ENCODE peak calls at places on chromosomes 5 and 9, in four cellular contexts. A is cardiac fibroblast, D is GM12865, W is prostate gland. J is an unnamed sample.

GRCh38 chr5:35822541-35822940 is 34.1 kb upstream of the IL7R start:
- DNase-seq in A (no peak), D (no peak), W (no peak), J (no peak)

GRCh38 chr5:1329111-1329579 is 15.8 kb downstream of the CLPTM1L start:
- DNase-seq in A (no peak), D (no peak), W (no peak), J (no peak)

GRCh38 chr9:136045595-136046554 is 49.2 kb downstream of the NACC2 start:
- DNase-seq in A (no peak), D (no peak), W (no peak), J (peak)

GRCh38 chr5:176535655-176536131 is 1.5 kb downstream of the RNF44 start:
- DNase-seq in A (no peak), D (peak), W (no peak), J (no peak)

GRCh38 chr5:136197462-136198142 is 4.6 kb upstream of the SMIM32 start:
- DNase-seq in A (no peak), D (no peak), W (no peak), J (no peak)

GRCh38 chr9:23563497-23563896 is 262.5 kb downstream of the ELAVL2 start:
- DNase-seq in A (no peak), D (no peak), W (no peak), J (peak)

GRCh38 chr5:20959347-20959746 is 971.3 kb upstream of the CDH18 start:
- DNase-seq in A (no peak), D (peak), W (no peak), J (no peak)

GRCh38 chr5:61245936-61246335 is 83.7 kb upstream of the SMIM15 start:
- DNase-seq in A (peak), D (no peak), W (peak), J (no peak)

GRCh38 chr5:96869372-96869641 is 7.0 kb upstream of the ERAP2 start:
- DNase-seq in A (no peak), D (no peak), W (no peak), J (no peak)

GRCh38 chr9:125446581-125447094 is 185.0 kb downstream of the GAPVD1 start:
- DNase-seq in A (no peak), D (peak), W (no peak), J (no peak)

DNA sequence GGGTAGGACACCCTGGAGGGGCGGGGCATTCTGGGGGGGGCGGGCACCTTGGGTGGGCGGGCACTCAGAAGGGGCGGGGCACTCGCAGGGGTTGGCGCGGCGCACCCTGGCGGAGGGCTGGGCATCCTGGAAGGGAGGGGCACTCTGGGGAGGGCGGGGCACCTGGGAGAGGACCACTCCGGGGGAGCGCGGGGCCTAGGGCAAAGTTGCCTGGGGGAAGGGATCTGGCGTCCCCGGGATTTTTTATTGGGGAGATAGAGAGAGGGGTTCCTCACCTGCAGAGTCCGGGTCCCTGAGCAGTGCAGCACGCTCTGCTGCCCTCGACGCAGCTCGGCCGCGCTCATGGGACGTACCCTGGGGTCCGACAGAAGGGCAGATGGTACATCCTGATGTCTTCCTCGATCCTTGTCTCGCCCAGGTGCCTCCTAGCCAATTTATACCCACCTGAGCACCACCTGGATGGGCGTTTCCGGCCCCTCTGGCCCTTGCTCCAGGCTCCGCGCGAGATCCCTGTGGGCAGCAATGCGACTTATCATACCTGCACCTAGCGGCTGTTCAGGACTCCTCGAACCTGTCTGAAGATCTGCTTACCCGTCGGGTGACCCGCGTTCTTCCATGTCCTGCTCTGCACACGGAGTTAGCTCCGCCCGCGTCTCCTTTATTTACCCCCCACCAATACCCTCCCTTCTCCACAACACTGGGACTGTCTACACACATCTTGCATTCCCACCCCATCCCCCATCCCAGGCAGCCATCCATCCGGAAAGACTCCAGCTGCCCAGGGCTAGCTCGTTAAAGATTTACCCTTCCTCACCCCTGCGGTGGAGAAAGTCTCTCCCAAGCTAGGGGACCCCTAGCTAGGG is at the start of gene KIF12:
- DNase-seq in A (no peak), D (no peak), W (peak), J (no peak)
- H3K4me3 ChIP-seq in A (no peak), D (no peak), W (peak), J (no peak)

GRCh38 chr9:137685886-137686420 is 67.1 kb downstream of the EHMT1 start:
- DNase-seq in A (no peak), D (no peak), W (no peak), J (peak)
- TF ChIP-seq CTCF in A (no peak), D (no peak), W (no peak), J (no peak)

GRCh38 chr5:174275959-174276358 is 230.5 kb downstream of the NSG2 start:
- DNase-seq in A (no peak), D (no peak), W (no peak), J (no peak)

GRCh38 chr5:174273325-174273724 is 227.8 kb downstream of the NSG2 start:
- DNase-seq in A (no peak), D (peak), W (no peak), J (no peak)

GRCh38 chr5:174271316-174271715 is 225.8 kb downstream of the NSG2 start:
- DNase-seq in A (no peak), D (peak), W (no peak), J (no peak)

GRCh38 chr5:174272671-174273070 is 227.2 kb downstream of the NSG2 start:
- DNase-seq in A (no peak), D (peak), W (no peak), J (no peak)
- H3K4me3 ChIP-seq in A (no peak), D (peak), W (no peak), J (no peak)

GRCh38 chr9:87290241-87290700 is 207.4 kb upstream of the DAPK1 start:
- DNase-seq in A (peak), D (no peak), W (no peak), J (peak)
- TF ChIP-seq CTCF in A (peak), D (no peak), W (no peak), J (peak)

GRCh38 chr5:159969966-159970365 is 39.0 kb upstream of the TTC1 start:
- DNase-seq in A (peak), D (no peak), W (no peak), J (peak)

GRCh38 chr5:159972538-159973362 is 36.2 kb upstream of the TTC1 start:
- DNase-seq in A (no peak), D (no peak), W (no peak), J (no peak)

GRCh38 chr5:159971038-159971437 is 37.9 kb upstream of the TTC1 start:
- DNase-seq in A (peak), D (no peak), W (no peak), J (peak)

GRCh38 chr5:159971514-159971913 is 37.4 kb upstream of the TTC1 start:
- DNase-seq in A (no peak), D (no peak), W (no peak), J (no peak)

GRCh38 chr5:159971931-159972461 is 36.9 kb upstream of the TTC1 start:
- DNase-seq in A (peak), D (no peak), W (no peak), J (no peak)
- H3K4me3 ChIP-seq in A (no peak), D (no peak), W (no peak), J (no peak)

GRCh38 chr9:91361294-91362201 is at the start of gene AUH:
- DNase-seq in A (peak), D (peak), W (peak), J (peak)
- TF ChIP-seq CTCF in A (no peak), D (peak), W (no peak), J (no peak)

DNA sequence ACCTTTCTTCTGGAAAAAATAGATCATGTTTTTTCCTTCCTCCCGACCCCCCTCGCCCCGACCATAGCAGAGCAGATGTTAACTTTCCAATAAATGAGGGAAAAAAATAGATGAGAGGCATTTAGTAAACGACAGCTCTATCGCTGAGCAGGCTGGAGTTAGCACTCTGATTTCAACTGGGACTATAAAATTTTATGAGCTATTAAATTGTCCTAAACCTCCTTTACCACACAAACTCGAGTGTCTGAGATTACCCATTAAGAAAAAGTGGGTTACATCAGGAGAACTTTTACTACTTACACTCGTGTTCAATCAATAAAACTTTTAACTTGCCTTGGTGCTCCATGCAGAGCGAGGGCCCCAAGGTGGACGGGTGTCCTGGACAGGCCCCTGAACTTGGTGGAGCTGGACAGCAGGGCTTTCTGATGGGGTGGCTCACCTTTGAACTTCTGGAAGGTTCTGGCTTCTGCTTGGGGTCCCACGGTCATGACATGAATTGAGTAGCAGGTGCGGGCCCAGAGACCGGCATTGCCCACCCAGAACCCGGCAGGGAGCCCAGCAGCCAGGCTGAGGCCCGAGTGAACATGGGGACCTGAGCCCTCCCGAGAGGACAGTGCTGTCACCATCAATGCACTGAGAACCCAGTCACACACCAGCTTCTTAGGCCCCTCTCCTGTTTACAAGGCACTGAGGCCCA is 59.9 kb upstream of the RNU6ATAC start:
- DNase-seq in A (no peak), D (no peak), W (no peak), J (no peak)
- H3K4me3 ChIP-seq in A (no peak), D (no peak), W (no peak), J (no peak)

GRCh38 chr9:77810637-77811119 is 162.6 kb upstream of the GNA14 start:
- DNase-seq in A (no peak), D (no peak), W (no peak), J (no peak)

GRCh38 chr9:77810047-77810446 is 161.9 kb upstream of the GNA14 start:
- DNase-seq in A (no peak), D (no peak), W (no peak), J (no peak)

GRCh38 chr9:77809552-77809951 is 161.4 kb upstream of the GNA14 start:
- DNase-seq in A (no peak), D (no peak), W (no peak), J (no peak)

GRCh38 chr9:77808750-77809079 is 160.6 kb upstream of the GNA14 start:
- DNase-seq in A (peak), D (no peak), W (no peak), J (peak)

DNA sequence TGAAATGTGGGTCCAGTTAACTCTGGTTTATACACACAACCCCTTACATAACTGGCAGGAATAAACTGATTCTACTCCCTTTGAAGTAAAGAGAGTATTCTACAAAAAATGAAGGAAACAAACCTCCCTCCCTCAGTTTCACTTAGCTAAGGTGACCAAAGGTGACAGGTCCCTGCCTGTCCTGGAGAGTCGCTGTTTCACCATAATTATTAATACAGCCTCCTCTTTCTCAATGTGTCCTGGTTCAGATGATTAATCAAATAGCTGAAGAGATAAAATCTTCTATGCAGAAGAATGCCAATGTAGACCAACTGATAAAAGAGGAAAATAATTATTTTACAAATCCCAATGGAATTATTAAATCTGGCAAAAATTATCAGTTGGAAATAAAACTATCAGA is 163.7 kb upstream of the GNA14 start:
- DNase-seq in A (no peak), D (peak), W (no peak), J (no peak)
- TF ChIP-seq CTCF in A (no peak), D (no peak), W (no peak), J (no peak)

GRCh38 chr9:40911647-40912046 is 216.8 kb downstream of the FOXD4L6 start:
- DNase-seq in A (no peak), D (no peak), W (no peak), J (no peak)
- H3K4me3 ChIP-seq in A (no peak), D (no peak), W (no peak), J (no peak)

J was measured in fibroblast of mammary gland.